ENCODE peak calls at places on chromosomes 2 and 18, in eight cellular contexts. A is heart right ventricle, M is K562, C is A549, U is adrenal gland, Z is PC-9, Y is fibroblast of mammary gland, B is fibroblast of pulmonary artery. J is an unnamed sample.

GRCh38 chr2:18378020-18378653 is 182.3 kb downstream of the RDH14 start:
- DNase-seq in A (no peak), M (peak), C (peak), U (peak), Z (peak), Y (peak), B (peak), J (peak)

GRCh38 chr2:15154289-15154688 is 406.8 kb downstream of the NBAS start:
- DNase-seq in A (no peak), M (no peak), C (no peak), U (no peak), Z (no peak), Y (no peak), B (no peak), J (peak)

GRCh38 chr2:151347904-151348303 is 9.5 kb upstream of the TNFAIP6 start:
- DNase-seq in A (no peak), M (no peak), C (no peak), U (no peak), Z (no peak), Y (no peak), B (peak), J (peak)

GRCh38 chr2:705971-706511 is 28.8 kb upstream of the TMEM18 start:
- DNase-seq in A (no peak), M (no peak), C (no peak), U (no peak), Z (no peak), Y (no peak), B (no peak), J (no peak)

GRCh38 chr2:236178921-236179652 is 10.9 kb upstream of the GBX2 start:
- DNase-seq in A (no peak), M (no peak), C (peak), U (no peak), Z (no peak), Y (no peak), B (peak), J (no peak)

GRCh38 chr2:69594341-69594740 is 49.2 kb downstream of the AAK1 start:
- DNase-seq in A (no peak), M (no peak), C (no peak), U (no peak), Z (no peak), Y (peak), B (peak), J (no peak)

GRCh38 chr2:30559544-30559943 is 112.5 kb downstream of the LCLAT1 start:
- DNase-seq in A (no peak), M (no peak), C (no peak), U (no peak), Z (no peak), Y (no peak), B (no peak), J (no peak)

GRCh38 chr2:174439950-174440349 is 44.4 kb downstream of the SCRN3 start:
- DNase-seq in A (no peak), M (no peak), C (no peak), U (no peak), Z (no peak), Y (no peak), B (no peak), J (no peak)

GRCh38 chr18:22230403-22231042 is 61.1 kb downstream of the GATA6 start:
- DNase-seq in A (no peak), M (no peak), C (peak), U (no peak), Z (no peak), Y (peak), B (peak), J (peak)

GRCh38 chr2:199757466-199757865 is 93.5 kb downstream of the FTCDNL1 start:
- DNase-seq in A (peak), M (no peak), C (no peak), U (peak), Z (no peak), Y (peak), B (peak), J (no peak)

GRCh38 chr18:79874553-79875530 is 76.6 kb downstream of the SLC66A2 start:
- DNase-seq in A (no peak), M (no peak), C (no peak), U (no peak), Z (no peak), Y (no peak), B (no peak), J (no peak)

GRCh38 chr2:68917034-68917718 is 35.5 kb downstream of the GKN2 start:
- DNase-seq in A (no peak), M (no peak), C (no peak), U (no peak), Z (no peak), Y (no peak), B (peak), J (no peak)

GRCh38 chr2:69309336-69310048 is 77.5 kb downstream of the GFPT1 start:
- DNase-seq in A (peak), M (peak), C (peak), U (no peak), Z (peak), Y (no peak), B (peak), J (peak)

GRCh38 chr2:147756103-147756502 is 88.7 kb upstream of the ACVR2A start:
- DNase-seq in A (no peak), M (no peak), C (no peak), U (no peak), Z (no peak), Y (no peak), B (no peak), J (no peak)

GRCh38 chr18:52002600-52002999 is 337.4 kb upstream of the DCC start:
- DNase-seq in A (no peak), M (no peak), C (no peak), U (no peak), Z (no peak), Y (no peak), B (no peak), J (no peak)

GRCh38 chr18:52008330-52008729 is 331.7 kb upstream of the DCC start:
- DNase-seq in A (no peak), M (no peak), C (no peak), U (no peak), Z (no peak), Y (no peak), B (no peak), J (no peak)

GRCh38 chr18:52009958-52010357 is 330.0 kb upstream of the DCC start:
- DNase-seq in A (no peak), M (no peak), C (no peak), U (no peak), Z (no peak), Y (no peak), B (no peak), J (no peak)

GRCh38 chr18:52007109-52007508 is 332.9 kb upstream of the DCC start:
- DNase-seq in A (no peak), M (no peak), C (no peak), U (no peak), Z (no peak), Y (no peak), B (no peak), J (no peak)
- H3K4me3 ChIP-seq in A (no peak), M (no peak), C (no peak), U (no peak), Z (no peak), Y (no peak), B (no peak), J (no peak)

GRCh38 chr2:183037281-183037659 is 987 bp downstream of the NCKAP1 start:
- DNase-seq in A (no peak), M (no peak), C (no peak), U (no peak), Z (no peak), Y (peak), B (peak), J (no peak)
- TF ChIP-seq CTCF in A (no peak), M (no peak), C (no peak), U (no peak), Z (peak), Y (no peak), B (no peak), J (no peak)

GRCh38 chr2:11388262-11389047 is 44.0 kb upstream of the ROCK2 start:
- DNase-seq in A (no peak), M (no peak), C (no peak), U (no peak), Z (no peak), Y (no peak), B (no peak), J (no peak)
- H3K4me3 ChIP-seq in A (no peak), M (no peak), C (no peak), U (no peak), Z (no peak), Y (no peak), B (no peak), J (no peak)

DNA sequence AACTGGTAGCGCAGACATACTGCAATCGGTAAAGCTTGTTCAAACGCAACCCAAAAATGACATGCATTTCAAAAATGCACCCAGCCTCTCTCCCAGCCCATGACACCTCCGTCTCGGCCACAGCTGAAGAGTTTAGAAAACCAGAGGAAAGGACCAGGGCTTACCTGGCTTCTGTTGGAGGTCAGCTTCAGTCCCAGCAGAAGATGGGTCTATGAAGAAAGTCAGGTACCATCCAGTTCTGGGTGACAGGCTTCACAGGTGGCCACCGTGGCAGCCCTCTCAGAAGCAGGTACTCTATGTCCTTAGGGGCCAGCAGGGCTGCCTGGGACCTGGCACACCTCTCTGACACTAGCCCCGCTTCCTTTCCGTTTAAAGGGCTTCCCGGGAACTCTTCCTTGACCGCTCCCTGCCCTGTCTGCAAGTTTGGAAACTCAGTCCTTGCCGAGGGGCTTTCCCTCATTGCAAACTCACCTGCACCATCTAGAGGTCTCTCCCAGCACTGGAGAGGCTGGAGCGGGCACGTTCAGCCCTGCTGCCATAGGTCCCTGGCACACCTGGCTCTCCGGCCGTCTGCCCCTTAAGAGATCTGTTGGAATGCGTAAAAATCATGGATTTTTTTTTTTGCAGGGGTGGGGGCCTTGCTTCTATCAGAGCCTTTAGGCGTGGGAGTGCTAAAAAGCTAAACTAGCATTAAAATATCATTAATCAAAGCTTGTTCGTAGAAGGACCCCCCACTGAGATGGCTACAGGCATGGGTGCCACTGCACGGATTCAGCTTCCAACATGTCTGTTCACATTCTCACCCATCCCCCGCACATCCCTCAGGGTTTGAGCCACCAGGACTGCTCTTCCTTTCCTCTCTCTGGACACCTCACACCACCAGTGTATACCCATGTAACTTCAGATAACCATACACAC is at the start of gene EDAR:
- DNase-seq in A (no peak), M (no peak), C (peak), U (peak), Z (peak), Y (peak), B (peak), J (no peak)
- TF ChIP-seq CTCF in A (peak), M (peak), C (peak), U (peak), Z (peak), Y (peak), B (peak), J (peak)

J was measured in brain microvascular endothelial cell.